ENCODE peak calls at places on chromosomes 13 and 19, in eight cellular contexts. O, G, Q, M, V, S, U and C are unnamed samples.

GRCh38 chr19:18232540-18233223 is 6.4 kb upstream of the PDE4C start:
- DNase-seq in G (no peak), V (no peak), U (no peak), S (peak; percentile 68), O (no peak), Q (no peak), M (peak; percentile 25), C (no peak)

GRCh38 chr19:41330476-41330875 is 20.5 kb downstream of the CCDC97 start:
- DNase-seq in G (no peak), S (no peak), U (no peak), V (no peak), O (no peak), Q (no peak), M (no peak), C (no peak)

GRCh38 chr19:1181606-1182005 is 7.5 kb upstream of the SBNO2 start:
- DNase-seq in M (no peak), G (no peak), S (no peak), U (no peak), Q (no peak), V (no peak), O (no peak), C (no peak)

GRCh38 chr19:1917926-1918325 is 12.7 kb downstream of the ADAT3 start:
- DNase-seq in O (no peak), V (no peak), U (no peak), Q (no peak), M (no peak), S (no peak), G (no peak), C (no peak)

GRCh38 chr13:31962661-31963345 is 68.8 kb upstream of the FRY start:
- DNase-seq in U (no peak), Q (no peak), V (no peak), M (peak; percentile 48), O (no peak), G (no peak), S (no peak), C (no peak)

GRCh38 chr19:35755550-35756371 is 1.1 kb downstream of the HSPB6 start:
- DNase-seq in V (no peak), O (no peak), U (no peak), M (peak; percentile 67), S (no peak), Q (peak; percentile 60), G (peak; percentile 90), C (peak; percentile 91)

GRCh38 chr13:20608438-20609020 is 41.6 kb downstream of the IFT88 start:
- DNase-seq in O (peak; percentile 16), S (no peak), V (no peak), M (no peak), G (no peak), Q (no peak), U (no peak), C (no peak)

GRCh38 chr13:18996221-18996620 is 185.4 kb downstream of the TUBA3C start:
- DNase-seq in V (no peak), O (no peak), S (no peak), Q (no peak), U (no peak), G (no peak), M (no peak), C (no peak)

GRCh38 chr19:48552406-48553322 is 692 bp downstream of the SULT2B1 start:
- DNase-seq in U (no peak), O (no peak), V (no peak), Q (no peak), G (no peak), S (no peak), M (no peak), C (no peak)

GRCh38 chr19:54325194-54325621 is 12.2 kb upstream of the LILRA5 start:
- DNase-seq in M (peak; percentile 34), O (no peak), Q (peak; percentile 62), S (peak; percentile 1), U (no peak), G (no peak), V (peak; percentile 51), C (no peak)

GRCh38 chr13:43786766-43787517 is at the start of gene ENOX1:
- DNase-seq in V (peak; percentile 76), M (peak; percentile 82), O (peak; percentile 77), S (peak; percentile 86), G (peak; percentile 77), Q (no peak), U (no peak), C (peak; percentile 81)

GRCh38 chr13:74768521-74769090 is 634.4 kb upstream of the KLF12 start:
- DNase-seq in O (no peak), G (no peak), M (peak; percentile 44), S (no peak), V (no peak), U (no peak), Q (no peak), C (no peak)

GRCh38 chr19:36009220-36009619 is 607 bp upstream of the SYNE4 start:
- DNase-seq in Q (peak; percentile 35), V (peak; percentile 79), U (no peak), S (peak; percentile 63), M (peak; percentile 69), G (peak; percentile 68), O (no peak), C (peak; percentile 81)

GRCh38 chr19:44614313-44614712 is 950 bp downstream of the IGSF23 start:
- DNase-seq in V (no peak), G (no peak), Q (no peak), M (no peak), S (no peak), U (no peak), O (no peak), C (no peak)

GRCh38 chr13:68173111-68173510 is 943.0 kb upstream of the PCDH9 start:
- DNase-seq in M (no peak), U (no peak), Q (no peak), V (no peak), O (no peak), G (no peak), S (no peak), C (no peak)

GRCh38 chr19:45824041-45824471 is 8.9 kb upstream of the RSPH6A start:
- DNase-seq in O (no peak), M (no peak), Q (no peak), V (peak; percentile 71), S (peak; percentile 76), U (no peak), G (no peak), C (no peak)

GRCh38 chr19:5032101-5032967 is 63.4 kb downstream of the KDM4B start:
- DNase-seq in G (peak; percentile 54), O (no peak), U (peak; percentile 25), Q (no peak), V (no peak), S (no peak), M (no peak), C (no peak)

GRCh38 chr19:34808566-34808965 is 35.6 kb upstream of the ZNF599 start:
- DNase-seq in O (no peak), S (no peak), U (peak; percentile 2), G (no peak), Q (no peak), V (no peak), M (peak; percentile 81), C (no peak)

GRCh38 chr19:13022111-13022858 is 27.0 kb downstream of the NFIX start:
- DNase-seq in M (no peak), S (no peak), O (peak; percentile 30), G (peak; percentile 45), U (no peak), Q (no peak), V (no peak), C (no peak)